ENCODE peak calls at places on chromosome 12, in nine cellular contexts. One of them, this sample, is unnamed.

GRCh38 chr12:39619660-39620433 is at the start of gene ABCD2:
- DNase-seq in tibial artery: peak
- DNase-seq in effector CD4-positive, alpha-beta T cell: peak
- DNase-seq in GM03348: peak
- DNase-seq in Daoy: peak
- DNase-seq in brain microvascular endothelial cell: peak
- DNase-seq in amniotic stem cell: peak
- DNase-seq in stimulated activated CD8-positive, alpha-beta memory T cell treated with anti-CD3 and anti-CD28 coated beads, Interleukin-7, amount 100 ng/mL, for 4 hours: peak
- DNase-seq in dorsolateral prefrontal cortex: peak
- DNase-seq in this sample: peak

GRCh38 chr12:6314776-6315175 is 4.3 kb downstream of the PLEKHG6 start:
- DNase-seq in dorsolateral prefrontal cortex: no peak
- DNase-seq in stimulated activated CD8-positive, alpha-beta memory T cell treated with anti-CD3 and anti-CD28 coated beads, Interleukin-7, amount 100 ng/mL, for 4 hours: no peak
- DNase-seq in tibial artery: no peak
- DNase-seq in Daoy: no peak
- DNase-seq in brain microvascular endothelial cell: no peak
- DNase-seq in effector CD4-positive, alpha-beta T cell: no peak
- DNase-seq in GM03348: no peak
- DNase-seq in amniotic stem cell: no peak
- DNase-seq in this sample: no peak

GRCh38 chr12:62191747-62192485 is 68.3 kb upstream of the USP15 start:
- DNase-seq in tibial artery: no peak
- DNase-seq in brain microvascular endothelial cell: peak
- DNase-seq in dorsolateral prefrontal cortex: peak
- DNase-seq in Daoy: peak
- DNase-seq in effector CD4-positive, alpha-beta T cell: peak
- DNase-seq in GM03348: peak
- DNase-seq in amniotic stem cell: peak
- DNase-seq in stimulated activated CD8-positive, alpha-beta memory T cell treated with anti-CD3 and anti-CD28 coated beads, Interleukin-7, amount 100 ng/mL, for 4 hours: no peak
- DNase-seq in this sample: peak

GRCh38 chr12:7107181-7108041 is 1.6 kb downstream of the C1RL start:
- DNase-seq in brain microvascular endothelial cell: no peak
- DNase-seq in stimulated activated CD8-positive, alpha-beta memory T cell treated with anti-CD3 and anti-CD28 coated beads, Interleukin-7, amount 100 ng/mL, for 4 hours: no peak
- DNase-seq in GM03348: no peak
- DNase-seq in dorsolateral prefrontal cortex: no peak
- DNase-seq in tibial artery: no peak
- DNase-seq in amniotic stem cell: no peak
- DNase-seq in Daoy: no peak
- DNase-seq in effector CD4-positive, alpha-beta T cell: no peak
- DNase-seq in this sample: peak

GRCh38 chr12:130504836-130505175 is 167.1 kb downstream of the PIWIL1 start:
- DNase-seq in stimulated activated CD8-positive, alpha-beta memory T cell treated with anti-CD3 and anti-CD28 coated beads, Interleukin-7, amount 100 ng/mL, for 4 hours: no peak
- DNase-seq in GM03348: no peak
- DNase-seq in amniotic stem cell: no peak
- DNase-seq in tibial artery: no peak
- DNase-seq in dorsolateral prefrontal cortex: no peak
- DNase-seq in effector CD4-positive, alpha-beta T cell: no peak
- DNase-seq in brain microvascular endothelial cell: no peak
- DNase-seq in Daoy: no peak
- DNase-seq in this sample: no peak

GRCh38 chr12:43309845-43310405 is 242.1 kb downstream of the ADAMTS20 start:
- DNase-seq in Daoy: peak
- DNase-seq in stimulated activated CD8-positive, alpha-beta memory T cell treated with anti-CD3 and anti-CD28 coated beads, Interleukin-7, amount 100 ng/mL, for 4 hours: no peak
- DNase-seq in GM03348: peak
- DNase-seq in effector CD4-positive, alpha-beta T cell: no peak
- DNase-seq in tibial artery: no peak
- DNase-seq in brain microvascular endothelial cell: peak
- DNase-seq in amniotic stem cell: peak
- DNase-seq in dorsolateral prefrontal cortex: no peak
- DNase-seq in this sample: no peak

GRCh38 chr12:68267892-68268396 is 14.5 kb upstream of the IL22 start:
- DNase-seq in stimulated activated CD8-positive, alpha-beta memory T cell treated with anti-CD3 and anti-CD28 coated beads, Interleukin-7, amount 100 ng/mL, for 4 hours: no peak
- DNase-seq in Daoy: no peak
- DNase-seq in amniotic stem cell: no peak
- DNase-seq in effector CD4-positive, alpha-beta T cell: no peak
- DNase-seq in dorsolateral prefrontal cortex: no peak
- DNase-seq in tibial artery: no peak
- DNase-seq in brain microvascular endothelial cell: peak
- DNase-seq in GM03348: peak
- DNase-seq in this sample: no peak

GRCh38 chr12:19397534-19397933 is 41.8 kb upstream of the AEBP2 start:
- DNase-seq in effector CD4-positive, alpha-beta T cell: no peak
- DNase-seq in Daoy: no peak
- DNase-seq in GM03348: no peak
- DNase-seq in tibial artery: no peak
- DNase-seq in stimulated activated CD8-positive, alpha-beta memory T cell treated with anti-CD3 and anti-CD28 coated beads, Interleukin-7, amount 100 ng/mL, for 4 hours: no peak
- DNase-seq in brain microvascular endothelial cell: no peak
- DNase-seq in dorsolateral prefrontal cortex: no peak
- DNase-seq in amniotic stem cell: no peak
- DNase-seq in this sample: peak

GRCh38 chr12:46831335-46832083 is 5.7 kb upstream of the SLC38A4 start:
- DNase-seq in effector CD4-positive, alpha-beta T cell: no peak
- DNase-seq in Daoy: peak
- DNase-seq in tibial artery: no peak
- DNase-seq in dorsolateral prefrontal cortex: no peak
- DNase-seq in GM03348: peak
- DNase-seq in brain microvascular endothelial cell: no peak
- DNase-seq in amniotic stem cell: no peak
- DNase-seq in stimulated activated CD8-positive, alpha-beta memory T cell treated with anti-CD3 and anti-CD28 coated beads, Interleukin-7, amount 100 ng/mL, for 4 hours: no peak
- DNase-seq in this sample: no peak

GRCh38 chr12:47773062-47773857 is at the start of gene SLC48A1:
- DNase-seq in dorsolateral prefrontal cortex: no peak
- DNase-seq in effector CD4-positive, alpha-beta T cell: peak
- DNase-seq in GM03348: peak
- DNase-seq in Daoy: peak
- DNase-seq in stimulated activated CD8-positive, alpha-beta memory T cell treated with anti-CD3 and anti-CD28 coated beads, Interleukin-7, amount 100 ng/mL, for 4 hours: peak
- DNase-seq in tibial artery: no peak
- DNase-seq in amniotic stem cell: peak
- DNase-seq in brain microvascular endothelial cell: no peak
- DNase-seq in this sample: no peak

GRCh38 chr12:94147991-94148840 is at the start of gene PLXNC1:
- DNase-seq in effector CD4-positive, alpha-beta T cell: peak
- DNase-seq in tibial artery: no peak
- DNase-seq in Daoy: peak
- DNase-seq in stimulated activated CD8-positive, alpha-beta memory T cell treated with anti-CD3 and anti-CD28 coated beads, Interleukin-7, amount 100 ng/mL, for 4 hours: peak
- DNase-seq in amniotic stem cell: peak
- DNase-seq in GM03348: peak
- DNase-seq in brain microvascular endothelial cell: no peak
- DNase-seq in dorsolateral prefrontal cortex: no peak
- DNase-seq in this sample: peak